ENCODE peak calls at places on chromosomes 12 and 14, in five cellular contexts. G is fibroblast of lung, V is GM12878, W is PC-9, F is GM23248. P is an unnamed sample.
A peak's percentile ranks its signal among the peaks of the same experiment; 100 is the strongest.

GRCh38 chr12:52022841-52023181 is 16.1 kb downstream of the TAMALIN start:
- DNase-seq in W (no peak), F (no peak), G (no peak), V (no peak), P (no peak)

GRCh38 chr12:132735496-132735895 is 24.9 kb downstream of the PGAM5 start:
- DNase-seq in G (no peak), W (no peak), V (no peak), F (no peak), P (no peak)

GRCh38 chr14:61638595-61639391 is 56.5 kb upstream of the HIF1A start:
- DNase-seq in F (no peak), V (no peak), W (no peak), G (peak; percentile 85), P (no peak)

GRCh38 chr14:91035855-91036254 is 24.6 kb downstream of the RPS6KA5 start:
- DNase-seq in V (peak; percentile 24), W (no peak), F (no peak), G (no peak), P (no peak)

GRCh38 chr12:26513357-26514043 is 318.1 kb downstream of the SSPN start:
- DNase-seq in V (no peak), W (no peak), G (no peak), F (no peak), P (no peak)

GRCh38 chr12:83823386-83824045 is 1089.1 kb downstream of the SLC6A15 start:
- DNase-seq in V (no peak), F (peak; percentile 2), W (peak; percentile 38), G (peak; percentile 18), P (no peak)

GRCh38 chr14:31477248-31477647 is 10.6 kb downstream of the GPR33 start:
- DNase-seq in V (no peak), F (no peak), G (no peak), W (no peak), P (no peak)

GRCh38 chr14:52609445-52610044 is 56.9 kb downstream of the GPR137C start:
- DNase-seq in F (no peak), V (no peak), G (no peak), W (no peak), P (no peak)

GRCh38 chr12:11576104-11576503 is 73.4 kb upstream of the ETV6 start:
- DNase-seq in W (peak; percentile 79), G (peak; percentile 23), V (peak; percentile 86), F (peak; percentile 79), P (no peak)

GRCh38 chr12:113609692-113610469 is 138.2 kb upstream of the LHX5 start:
- DNase-seq in F (no peak), G (no peak), W (no peak), V (no peak), P (no peak)

GRCh38 chr12:5435161-5435560 is 3.3 kb downstream of the NTF3 start:
- DNase-seq in G (no peak), F (no peak), W (no peak), V (no peak), P (no peak)

GRCh38 chr12:110281549-110282342 is 699 bp downstream of the ATP2A2 start:
- DNase-seq in F (peak; percentile 78), V (no peak), W (peak; percentile 53), G (peak; percentile 71), P (no peak)

GRCh38 chr14:61342486-61342885 is 21.1 kb downstream of the PRKCH start:
- DNase-seq in G (no peak), W (no peak), V (peak; percentile 67), F (no peak), P (no peak)

GRCh38 chr14:53983112-53983511 is 26.5 kb upstream of the BMP4 start:
- DNase-seq in W (no peak), V (no peak), G (no peak), F (no peak), P (no peak)

GRCh38 chr14:55746533-55746932 is 166.5 kb downstream of the KTN1 start:
- DNase-seq in V (no peak), F (peak; percentile 6), G (no peak), W (no peak), P (no peak)

GRCh38 chr14:49961270-49962222 is 68.7 kb downstream of the ARF6 start:
- DNase-seq in F (no peak), G (no peak), W (peak; percentile 71), V (no peak), P (no peak)

GRCh38 chr14:24274101-24274543 is 2.7 kb upstream of the RABGGTA start:
- DNase-seq in F (no peak), G (no peak), V (peak; percentile 93), W (peak; percentile 86), P (peak; percentile 95)

GRCh38 chr12:131452444-131452860 is 258.4 kb upstream of the SFSWAP start:
- DNase-seq in W (no peak), F (no peak), V (no peak), G (no peak), P (no peak)

GRCh38 chr12:82635263-82635662 is 51.4 kb upstream of the TMTC2 start:
- DNase-seq in V (no peak), F (no peak), W (no peak), G (no peak), P (no peak)

GRCh38 chr14:105196228-105196960 is 15.3 kb upstream of the NUDT14 start:
- DNase-seq in G (no peak), V (no peak), W (no peak), F (no peak), P (no peak)

GRCh38 chr12:103505371-103506236 is 9.8 kb upstream of the C12orf42 start:
- DNase-seq in G (no peak), W (no peak), V (peak; percentile 98), F (no peak), P (peak; percentile 94)

GRCh38 chr14:104545151-104545931 is 34.2 kb upstream of the C14orf180 start:
- DNase-seq in G (no peak), W (no peak), F (no peak), V (no peak), P (no peak)

GRCh38 chr14:70032016-70032415 is 152.8 kb downstream of the SMOC1 start:
- DNase-seq in G (no peak), W (no peak), V (no peak), F (no peak), P (no peak)

GRCh38 chr12:49344486-49345047 is 2.1 kb upstream of the DNAJC22 start:
- DNase-seq in F (no peak), V (no peak), W (no peak), G (no peak), P (no peak)

GRCh38 chr12:74401966-74402365 is 135.7 kb upstream of the ATXN7L3B start:
- DNase-seq in F (no peak), V (no peak), G (no peak), W (no peak), P (no peak)

GRCh38 chr12:57993834-57994233 is 52.5 kb downstream of the ATP23 start:
- DNase-seq in G (peak; percentile 11), W (no peak), V (no peak), F (no peak), P (peak; percentile 9)

GRCh38 chr12:71392521-71393145 is 47.0 kb upstream of the LGR5 start:
- DNase-seq in G (peak; percentile 80), W (peak; percentile 34), F (peak; percentile 79), V (peak; percentile 12), P (peak; percentile 45)

GRCh38 chr12:96434107-96434506 is 33.9 kb upstream of the CDK17 start:
- DNase-seq in G (peak; percentile 100), F (peak; percentile 68), W (no peak), V (no peak), P (no peak)

GRCh38 chr14:70013269-70013873 is 134.2 kb downstream of the SMOC1 start:
- DNase-seq in W (no peak), V (no peak), G (no peak), F (peak; percentile 34), P (no peak)

GRCh38 chr14:94665121-94665520 is 52.9 kb downstream of the SERPINA3 start:
- DNase-seq in W (no peak), F (peak; percentile 91), G (peak; percentile 32), V (no peak), P (no peak)

GRCh38 chr12:57031228-57031670 is 14.9 kb upstream of the TAC3 start:
- DNase-seq in V (no peak), G (no peak), W (no peak), F (no peak), P (peak; percentile 19)

GRCh38 chr14:85416771-85417170 is 113.2 kb upstream of the FLRT2 start:
- DNase-seq in V (no peak), G (peak; percentile 59), F (peak; percentile 84), W (peak; percentile 47), P (peak; percentile 71)

GRCh38 chr14:85412756-85413155 is 117.2 kb upstream of the FLRT2 start:
- DNase-seq in G (no peak), V (no peak), F (no peak), W (no peak), P (no peak)

GRCh38 chr14:85414142-85414541 is 115.8 kb upstream of the FLRT2 start:
- DNase-seq in V (no peak), W (no peak), F (no peak), G (no peak), P (no peak)

GRCh38 chr14:85417396-85417795 is 112.5 kb upstream of the FLRT2 start:
- DNase-seq in V (no peak), W (no peak), F (no peak), G (no peak), P (no peak)

GRCh38 chr14:85415015-85415712 is 114.8 kb upstream of the FLRT2 start:
- DNase-seq in G (peak; percentile 86), V (no peak), W (no peak), F (peak; percentile 97), P (peak; percentile 97)
- H2AFZ ChIP-seq in G (peak overlapping the region; percentile 58), V (no peak overlapping the region), W (no peak overlapping the region), F (peak overlapping the region; percentile 75), P (peak overlapping the region; percentile 64)

GRCh38 chr12:122182887-122183587 is at the start of gene LRRC43:
- DNase-seq in V (no peak), W (no peak), F (peak; percentile 64), G (no peak), P (no peak)
- H2AFZ ChIP-seq in V (no peak within 1 kb of the TSS), W (no peak within 1 kb of the TSS), F (peak within 1 kb of the TSS; percentile 80), G (peak within 1 kb of the TSS; percentile 31), P (peak within 1 kb of the TSS; percentile 66)

GRCh38 chr14:38442208-38442607 is 186.3 kb upstream of the CLEC14A start:
- DNase-seq in F (no peak), W (no peak), V (no peak), G (no peak), P (no peak)
- H2AFZ ChIP-seq in F (no peak overlapping the region), W (no peak overlapping the region), V (no peak overlapping the region), G (no peak overlapping the region), P (no peak overlapping the region)

GRCh38 chr14:75453817-75454434 is 26.1 kb downstream of the JDP2 start:
- DNase-seq in G (no peak), V (peak; percentile 61), W (no peak), F (no peak), P (no peak)
- H2AFZ ChIP-seq in G (no peak overlapping the region), V (no peak overlapping the region), W (peak overlapping the region; percentile 7), F (peak overlapping the region; percentile 17), P (no peak overlapping the region)

DNA sequence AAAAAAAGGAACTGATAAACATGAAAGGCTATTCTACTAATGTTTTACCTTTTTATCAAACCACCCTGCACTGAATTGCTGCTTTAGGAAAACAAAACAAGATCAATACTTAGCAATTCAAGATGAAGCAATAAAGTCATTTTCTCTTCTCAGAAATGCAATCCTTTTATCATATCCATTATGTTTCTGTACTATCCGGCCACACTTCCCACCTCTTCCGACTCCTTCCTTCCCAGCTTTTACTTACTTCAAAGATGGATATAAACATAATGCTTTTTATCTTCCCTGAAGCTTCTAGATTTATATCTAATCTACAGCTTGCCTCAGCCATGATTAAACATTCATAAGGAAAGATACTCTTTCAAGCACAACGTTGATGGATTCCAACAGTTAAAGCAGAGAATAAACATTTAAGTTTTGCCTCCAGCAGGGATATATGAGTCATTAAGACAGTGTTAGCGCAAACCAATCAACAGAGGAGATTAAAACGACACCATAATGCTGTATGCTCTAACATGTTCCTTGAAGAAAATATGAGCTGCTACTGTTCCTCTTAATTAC is 74.7 kb upstream of the BBS10 start:
- DNase-seq in V (no peak), F (peak; percentile 64), W (no peak), G (peak; percentile 77), P (peak; percentile 28)
- H2AFZ ChIP-seq in V (no peak overlapping the region), F (peak overlapping the region; percentile 64), W (no peak overlapping the region), G (no peak overlapping the region), P (peak overlapping the region; percentile 60)

P was measured in keratinocyte.